ENCODE peak calls at places on chromosomes 11 and 22, in nine cellular contexts. T is lung, J is endodermal cell, U is sigmoid colon, X is ovary, D is IMR-90, Q is coronary artery, H is lower lobe of right lung, I is heart left ventricle. K is an unnamed sample.

GRCh38 chr22:41532908-41533825 is 11.1 kb downstream of the POLR3H start:
- DNase-seq in T (peak; percentile 62), J (peak; percentile 95), U (peak; percentile 87), X (peak; percentile 85), D (peak; percentile 58), Q (peak; percentile 85), H (peak; percentile 82), I (peak; percentile 89), K (peak; percentile 71)

GRCh38 chr11:393219-394033 is 583 bp upstream of the PKP3 start:
- DNase-seq in T (no peak), J (no peak), U (no peak), X (no peak), D (peak; percentile 78), Q (no peak), H (peak; percentile 53), I (no peak), K (peak; percentile 66)

GRCh38 chr11:19832166-19832750 is 119.6 kb downstream of the NAV2 start:
- DNase-seq in T (no peak), J (no peak), U (no peak), X (no peak), D (no peak), Q (no peak), H (no peak), I (no peak), K (no peak)

GRCh38 chr22:22576244-22576988 is 17.4 kb upstream of the PRAME start:
- DNase-seq in T (no peak), J (peak; percentile 94), U (no peak), X (peak; percentile 65), D (peak; percentile 24), Q (no peak), H (no peak), I (no peak), K (peak; percentile 52)

GRCh38 chr11:118552341-118552740 is 13.4 kb downstream of the IFT46 start:
- DNase-seq in T (no peak), J (no peak), U (no peak), X (no peak), D (no peak), Q (peak; percentile 3), H (no peak), I (no peak), K (no peak)

GRCh38 chr22:48807155-48807554 is 1020.5 kb downstream of the BRD1 start:
- DNase-seq in T (no peak), J (no peak), U (no peak), X (no peak), D (no peak), Q (no peak), H (no peak), I (no peak), K (no peak)

GRCh38 chr11:65709661-65710060 is 2.4 kb upstream of the KAT5 start:
- DNase-seq in T (no peak), J (no peak), U (no peak), X (no peak), D (no peak), Q (no peak), H (no peak), I (no peak), K (peak; percentile 36)

GRCh38 chr11:45930031-45930794 is 7.8 kb downstream of the LARGE2 start:
- DNase-seq in T (no peak), J (no peak), U (peak; percentile 63), X (peak; percentile 44), D (no peak), Q (peak; percentile 62), H (peak; percentile 74), I (peak; percentile 73), K (no peak)

GRCh38 chr11:92828576-92828975 is 140.9 kb upstream of the MTNR1B start:
- DNase-seq in T (no peak), J (no peak), U (no peak), X (no peak), D (no peak), Q (no peak), H (no peak), I (no peak), K (no peak)

GRCh38 chr22:41324818-41325528 is 23.6 kb downstream of the ZC3H7B start:
- DNase-seq in T (no peak), J (no peak), U (no peak), X (no peak), D (no peak), Q (no peak), H (no peak), I (no peak), K (no peak)

GRCh38 chr11:121344824-121345223 is 52.3 kb downstream of the SC5D start:
- DNase-seq in T (no peak), J (no peak), U (no peak), X (no peak), D (no peak), Q (no peak), H (no peak), I (no peak), K (no peak)

DNA sequence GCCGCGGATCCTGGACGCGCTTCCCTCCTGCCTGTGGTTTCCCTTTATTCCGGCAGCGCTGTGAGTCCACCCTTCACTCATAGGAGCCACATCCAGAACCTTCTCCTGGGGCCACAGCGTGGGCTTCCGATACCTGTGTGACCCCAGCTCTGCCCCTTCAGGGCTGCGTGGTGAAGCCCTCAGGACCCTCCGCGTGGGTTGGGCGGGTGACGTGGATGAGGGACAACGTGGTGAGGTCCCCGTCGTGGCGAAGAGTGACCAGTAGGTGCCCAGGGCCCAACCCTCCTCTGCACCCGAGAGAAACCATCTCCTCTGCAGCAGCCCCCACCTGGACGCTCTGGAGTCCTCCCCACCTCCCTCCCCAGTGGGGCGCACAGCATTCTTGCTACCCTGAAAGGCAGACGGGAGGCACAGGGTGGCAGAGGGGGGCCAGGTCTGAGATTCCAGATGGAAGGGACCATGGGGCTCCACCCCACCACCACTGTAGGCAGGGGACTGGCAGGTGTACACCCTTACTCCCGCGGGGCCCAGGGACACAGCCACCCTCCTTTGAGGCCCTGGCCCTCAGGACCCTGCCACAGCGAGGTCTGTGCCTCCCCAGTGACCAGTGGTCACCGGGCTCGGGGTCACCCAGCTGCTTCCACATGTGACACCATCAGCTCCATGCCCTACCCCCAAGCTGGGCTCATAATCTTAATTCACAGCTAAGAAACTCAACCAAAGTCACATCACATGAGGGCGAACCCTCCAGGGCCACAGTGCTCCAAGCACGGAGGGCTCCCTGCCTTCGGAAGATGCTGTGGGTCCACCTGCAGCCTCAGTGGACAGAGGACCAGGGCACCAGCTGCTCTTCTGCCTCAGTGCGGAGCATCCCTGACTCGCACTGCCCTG is 3.4 kb upstream of the ZBED4 start:
- DNase-seq in T (no peak), J (no peak), U (no peak), X (no peak), D (no peak), Q (no peak), H (no peak), I (no peak), K (no peak)
- H3K4me3 ChIP-seq in T (no peak overlapping the region), J (no peak overlapping the region), U (peak overlapping the region; percentile 67), X (no peak overlapping the region), D (no peak overlapping the region), Q (peak overlapping the region; percentile 70), H (peak overlapping the region; percentile 59), I (no peak overlapping the region), K (no peak overlapping the region)

GRCh38 chr11:4181780-4182721 is 87.5 kb downstream of the RRM1 start:
- DNase-seq in T (peak; percentile 45), J (peak; percentile 93), U (no peak), X (peak; percentile 62), D (peak; percentile 49), Q (peak; percentile 71), H (peak; percentile 68), I (no peak), K (peak; percentile 64)
- TF ChIP-seq CTCF in T (peak; percentile 32), J (peak; percentile 92), U (no peak), X (peak; percentile 14), D (peak; percentile 64), Q (peak; percentile 50), H (peak; percentile 64), I (peak; percentile 53), K (peak; percentile 82)

GRCh38 chr11:64642876-64643257 is 51.8 kb downstream of the SLC22A12 start:
- DNase-seq in T (no peak), J (no peak), U (no peak), X (peak; percentile 57), D (no peak), Q (no peak), H (no peak), I (no peak), K (no peak)
- H3K4me3 ChIP-seq in T (no peak overlapping the region), J (no peak overlapping the region), U (peak overlapping the region; percentile 60), X (peak overlapping the region; percentile 69), D (no peak overlapping the region), Q (peak overlapping the region; percentile 70), H (peak overlapping the region; percentile 17), I (no peak overlapping the region), K (no peak overlapping the region)

DNA sequence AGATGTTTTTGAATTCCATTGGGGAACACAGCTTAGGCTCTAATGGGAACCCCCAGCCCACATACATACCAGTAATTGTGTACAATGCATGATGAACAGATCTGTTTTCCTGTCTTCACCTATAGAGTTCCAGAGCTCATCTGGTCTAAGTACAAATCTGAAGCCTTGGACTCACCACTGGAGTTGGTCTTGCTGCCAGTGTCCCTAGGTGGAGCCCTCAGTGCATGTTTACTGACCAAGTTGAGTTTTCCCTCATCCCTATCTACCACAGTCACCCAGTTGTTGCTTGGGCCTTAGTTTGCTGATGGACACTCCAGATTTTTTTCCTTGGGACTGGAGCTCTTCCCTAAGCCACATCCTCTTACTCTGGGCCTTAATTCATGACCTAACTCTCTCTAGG is 159.2 kb upstream of the DDI1 start:
- DNase-seq in T (no peak), J (no peak), U (no peak), X (no peak), D (peak; percentile 16), Q (no peak), H (no peak), I (no peak), K (peak; percentile 53)
- TF ChIP-seq CTCF in T (no peak), J (peak; percentile 46), U (no peak), X (no peak), D (peak; percentile 36), Q (no peak), H (no peak), I (no peak), K (peak; percentile 29)

GRCh38 chr11:32331098-32331497 is 104.2 kb downstream of the WT1 start:
- DNase-seq in T (no peak), J (no peak), U (no peak), X (peak; percentile 71), D (no peak), Q (no peak), H (no peak), I (no peak), K (peak; percentile 50)

GRCh38 chr11:32333335-32333991 is 101.9 kb downstream of the WT1 start:
- DNase-seq in T (peak; percentile 74), J (peak; percentile 91), U (peak; percentile 72), X (peak; percentile 78), D (peak; percentile 24), Q (no peak), H (peak; percentile 68), I (peak; percentile 74), K (peak; percentile 42)

GRCh38 chr11:32331792-32332191 is 103.5 kb downstream of the WT1 start:
- DNase-seq in T (no peak), J (no peak), U (no peak), X (no peak), D (no peak), Q (no peak), H (no peak), I (no peak), K (no peak)

GRCh38 chr11:32332990-32333334 is 102.4 kb downstream of the WT1 start:
- DNase-seq in T (no peak), J (no peak), U (no peak), X (no peak), D (no peak), Q (no peak), H (no peak), I (no peak), K (no peak)

GRCh38 chr11:32334822-32335221 is 100.5 kb downstream of the WT1 start:
- DNase-seq in T (no peak), J (peak; percentile 95), U (no peak), X (no peak), D (no peak), Q (no peak), H (no peak), I (no peak), K (no peak)
- H3K4me3 ChIP-seq in T (no peak overlapping the region), J (no peak overlapping the region), U (no peak overlapping the region), X (no peak overlapping the region), D (no peak overlapping the region), Q (no peak overlapping the region), H (no peak overlapping the region), I (no peak overlapping the region), K (no peak overlapping the region)

GRCh38 chr11:1733009-1733715 is 17.2 kb downstream of the IFITM10 start:
- DNase-seq in T (no peak), J (peak; percentile 44), U (no peak), X (no peak), D (no peak), Q (no peak), H (no peak), I (no peak), K (no peak)
- TF ChIP-seq CTCF in T (no peak), J (no peak), U (no peak), X (no peak), D (no peak), Q (no peak), H (no peak), I (no peak), K (no peak)

K was measured in fibroblast of pulmonary artery.